ENCODE peak calls at places on chromosome 13, in four cellular contexts. K is HAP-1, I is A549, A is HCT116. L is an unnamed sample.

GRCh38 chr13:33057019-33057785 is 41.0 kb downstream of the KL start:
- DNase-seq in K (peak; percentile 20), I (peak; percentile 19), A (no peak), L (no peak)

GRCh38 chr13:48709213-48709612 is 55.5 kb downstream of the CYSLTR2 start:
- DNase-seq in K (no peak), I (no peak), A (no peak), L (no peak)

GRCh38 chr13:43865892-43866291 is 13.6 kb downstream of the CCDC122 start:
- DNase-seq in K (no peak), I (peak; percentile 35), A (peak; percentile 43), L (peak; percentile 91)

GRCh38 chr13:75725784-75726183 is 89.7 kb downstream of the LMO7 start:
- DNase-seq in K (no peak), I (no peak), A (no peak), L (no peak)

GRCh38 chr13:26785845-26786630 is 25.5 kb upstream of the GPR12 start:
- DNase-seq in K (peak; percentile 37), I (no peak), A (no peak), L (peak; percentile 2)

GRCh38 chr13:105363747-105364177 is 1171.7 kb downstream of the EFNB2 start:
- DNase-seq in K (no peak), I (no peak), A (no peak), L (peak; percentile 31)

GRCh38 chr13:93477238-93477637 is 250.6 kb downstream of the GPC6 start:
- DNase-seq in K (no peak), I (no peak), A (no peak), L (peak; percentile 5)

GRCh38 chr13:68291595-68291994 is 1061.5 kb upstream of the PCDH9 start:
- DNase-seq in K (no peak), I (no peak), A (no peak), L (no peak)

GRCh38 chr13:50650936-50651638 is 192.4 kb downstream of the DLEU7 start:
- DNase-seq in K (no peak), I (no peak), A (no peak), L (peak; percentile 64)

GRCh38 chr13:101916108-101916757 is 463.8 kb downstream of the ITGBL1 start:
- DNase-seq in K (no peak), I (peak; percentile 37), A (no peak), L (peak; percentile 21)
- H3K4me3 ChIP-seq in K (no peak overlapping the region), I (peak overlapping the region; percentile 40), A (no peak overlapping the region), L (no peak overlapping the region)

GRCh38 chr13:42071667-42072419 is 23.4 kb downstream of the DGKH start:
- DNase-seq in K (no peak), I (peak; percentile 6), A (no peak), L (no peak)
- H3K4me3 ChIP-seq in K (no peak overlapping the region), I (no peak overlapping the region), A (no peak overlapping the region), L (no peak overlapping the region)

DNA sequence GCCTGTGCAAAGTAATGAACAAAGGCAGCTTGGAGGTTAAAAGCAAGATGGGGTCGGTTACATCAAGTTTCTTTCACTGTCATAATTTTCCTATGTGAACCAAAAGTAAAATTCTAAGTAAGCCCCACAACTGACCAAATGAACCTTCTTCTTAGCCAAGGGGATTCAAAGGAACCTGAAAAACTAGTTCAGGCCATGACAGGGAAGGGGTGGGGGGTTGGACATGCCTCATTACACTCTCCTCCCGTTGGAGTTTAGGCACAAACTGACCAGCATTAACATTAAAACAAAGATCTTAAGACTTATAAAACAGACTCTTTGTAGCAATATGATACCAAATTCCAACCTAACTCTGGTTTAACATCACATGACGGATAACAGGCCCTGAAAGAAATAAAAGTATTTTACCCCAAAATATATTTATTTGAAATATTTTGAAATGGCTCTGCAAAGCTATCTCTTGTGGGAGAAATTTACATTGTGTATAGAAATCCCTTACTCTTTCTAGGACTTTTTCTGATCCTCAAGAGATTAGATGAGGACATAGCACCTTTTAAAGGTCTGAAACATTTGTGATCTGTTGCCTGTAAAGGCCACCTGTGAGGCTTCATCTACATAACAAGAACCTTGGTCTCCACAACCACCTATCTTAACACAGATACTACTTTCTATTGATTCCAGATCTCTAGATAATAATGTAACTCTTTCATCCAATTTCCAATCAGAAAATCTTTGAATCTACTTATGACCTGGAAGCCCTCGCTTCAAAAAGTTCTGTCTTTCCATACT is 1829.0 kb upstream of the MIR17HG start:
- DNase-seq in K (no peak), I (no peak), A (no peak), L (no peak)
- H3K4me3 ChIP-seq in K (no peak overlapping the region), I (no peak overlapping the region), A (no peak overlapping the region), L (no peak overlapping the region)

GRCh38 chr13:29819157-29819556 is 31.3 kb downstream of the UBL3 start:
- DNase-seq in K (no peak), I (no peak), A (no peak), L (no peak)
- H3K4me3 ChIP-seq in K (no peak overlapping the region), I (no peak overlapping the region), A (no peak overlapping the region), L (no peak overlapping the region)

GRCh38 chr13:70391678-70392077 is 283.4 kb upstream of the KLHL1 start:
- DNase-seq in K (no peak), I (no peak), A (no peak), L (no peak)

GRCh38 chr13:70390064-70390463 is 281.8 kb upstream of the KLHL1 start:
- DNase-seq in K (no peak), I (no peak), A (no peak), L (no peak)

GRCh38 chr13:70390968-70391367 is 282.7 kb upstream of the KLHL1 start:
- DNase-seq in K (no peak), I (no peak), A (no peak), L (no peak)

GRCh38 chr13:70388935-70389334 is 280.7 kb upstream of the KLHL1 start:
- DNase-seq in K (no peak), I (no peak), A (no peak), L (no peak)

GRCh38 chr13:70394149-70394548 is 285.9 kb upstream of the KLHL1 start:
- DNase-seq in K (peak; percentile 49), I (no peak), A (no peak), L (no peak)
- H3K4me3 ChIP-seq in K (no peak overlapping the region), I (no peak overlapping the region), A (no peak overlapping the region), L (no peak overlapping the region)

GRCh38 chr13:113050856-113051431 is 54.6 kb upstream of the F7 start:
- DNase-seq in K (no peak), I (no peak), A (no peak), L (no peak)
- H3K4me3 ChIP-seq in K (no peak overlapping the region), I (no peak overlapping the region), A (no peak overlapping the region), L (no peak overlapping the region)

DNA sequence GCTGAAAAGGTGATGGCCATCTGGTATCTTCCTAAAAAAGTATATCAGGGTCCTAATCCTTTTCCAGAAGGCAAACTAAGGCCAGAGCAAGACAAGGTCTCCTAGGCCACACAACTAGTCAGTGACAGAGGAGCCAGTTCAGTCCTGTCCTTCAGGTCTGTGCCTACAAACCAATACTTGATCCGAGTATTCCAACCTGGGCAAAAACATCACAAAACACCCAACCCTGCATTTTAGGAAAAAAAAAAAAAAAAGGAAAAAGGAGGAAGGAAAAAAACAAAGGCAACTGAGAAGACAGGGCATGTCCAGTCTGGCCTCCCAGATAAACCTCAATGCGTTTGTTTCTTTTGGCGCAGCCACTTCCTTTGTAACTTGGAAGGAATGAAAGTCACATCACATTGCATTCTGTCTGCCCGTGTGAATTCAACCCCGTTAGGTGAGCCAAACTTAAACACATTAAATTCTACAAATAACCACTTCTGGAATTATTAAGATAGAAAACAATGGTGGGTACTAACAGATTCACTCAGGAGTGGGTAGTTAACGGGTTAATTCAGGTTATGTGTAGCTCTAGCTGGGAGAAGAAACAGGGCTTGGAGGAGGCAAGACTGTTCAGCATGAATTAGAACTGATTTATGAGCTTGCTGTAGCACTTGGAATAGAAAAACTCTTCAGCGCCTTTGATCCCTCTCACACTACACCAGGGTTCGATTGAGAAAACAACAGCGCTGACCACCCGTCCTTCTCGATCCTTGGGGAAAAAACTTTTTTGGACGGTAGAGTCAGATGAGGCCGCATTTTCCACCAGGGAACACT is 43.0 kb upstream of the HNRNPA1L2 start:
- DNase-seq in K (peak; percentile 42), I (no peak), A (no peak), L (peak; percentile 48)
- H3K4me3 ChIP-seq in K (peak overlapping the region; percentile 49), I (no peak overlapping the region), A (no peak overlapping the region), L (peak overlapping the region; percentile 69)

GRCh38 chr13:21453352-21454089 is 5.6 kb downstream of the ZDHHC20 start:
- DNase-seq in K (no peak), I (no peak), A (no peak), L (no peak)
- H3K4me3 ChIP-seq in K (no peak overlapping the region), I (no peak overlapping the region), A (no peak overlapping the region), L (no peak overlapping the region)

L was measured in foreskin fibroblast.